ENCODE peak calls at places on chromosomes 5 and 9, in four cellular contexts. One of them, this sample, is unnamed.

GRCh38 chr5:80466669-80467485 is 21.0 kb upstream of the FAM151B start:
- DNase-seq in K562: no peak
- DNase-seq in HepG2: peak; percentile 67
- DNase-seq in HCT116: no peak
- DNase-seq in this sample: no peak

GRCh38 chr9:114171500-114171899 is 16.2 kb downstream of the COL27A1 start:
- DNase-seq in HCT116: no peak
- DNase-seq in HepG2: no peak
- DNase-seq in K562: no peak
- DNase-seq in this sample: no peak

GRCh38 chr5:118923295-118924005 is 64.9 kb downstream of the DTWD2 start:
- DNase-seq in HCT116: no peak
- DNase-seq in K562: no peak
- DNase-seq in HepG2: no peak
- DNase-seq in this sample: no peak

GRCh38 chr5:134007581-134008256 is 2.9 kb upstream of the VDAC1 start:
- DNase-seq in HCT116: no peak
- DNase-seq in HepG2: no peak
- DNase-seq in K562: peak; percentile 79
- DNase-seq in this sample: no peak

GRCh38 chr9:93680445-93681315 is 104.3 kb downstream of the PHF2 start:
- DNase-seq in HCT116: no peak
- DNase-seq in K562: no peak
- DNase-seq in HepG2: no peak
- DNase-seq in this sample: no peak

GRCh38 chr9:104269996-104270963 is 176.2 kb downstream of the SMC2 start:
- DNase-seq in K562: no peak
- DNase-seq in HepG2: peak; percentile 33
- DNase-seq in HCT116: no peak
- DNase-seq in this sample: no peak

GRCh38 chr5:110956280-110956912 is 115.1 kb upstream of the TSLP start:
- DNase-seq in HepG2: no peak
- DNase-seq in K562: no peak
- DNase-seq in HCT116: no peak
- DNase-seq in this sample: no peak

GRCh38 chr9:121298689-121299112 is 30.7 kb downstream of the GSN start:
- DNase-seq in HCT116: no peak
- DNase-seq in HepG2: peak; percentile 62
- DNase-seq in K562: no peak
- DNase-seq in this sample: no peak

GRCh38 chr9:126373241-126373640 is 46.6 kb downstream of the MVB12B start:
- DNase-seq in K562: no peak
- DNase-seq in HCT116: no peak
- DNase-seq in HepG2: peak; percentile 52
- DNase-seq in this sample: no peak

GRCh38 chr5:83528439-83528769 is 56.9 kb downstream of the VCAN start:
- DNase-seq in HepG2: no peak
- DNase-seq in HCT116: no peak
- DNase-seq in K562: no peak
- DNase-seq in this sample: no peak

GRCh38 chr5:40386293-40386692 is 293.4 kb upstream of the PTGER4 start:
- DNase-seq in K562: no peak
- DNase-seq in HCT116: no peak
- DNase-seq in HepG2: no peak
- DNase-seq in this sample: no peak

DNA sequence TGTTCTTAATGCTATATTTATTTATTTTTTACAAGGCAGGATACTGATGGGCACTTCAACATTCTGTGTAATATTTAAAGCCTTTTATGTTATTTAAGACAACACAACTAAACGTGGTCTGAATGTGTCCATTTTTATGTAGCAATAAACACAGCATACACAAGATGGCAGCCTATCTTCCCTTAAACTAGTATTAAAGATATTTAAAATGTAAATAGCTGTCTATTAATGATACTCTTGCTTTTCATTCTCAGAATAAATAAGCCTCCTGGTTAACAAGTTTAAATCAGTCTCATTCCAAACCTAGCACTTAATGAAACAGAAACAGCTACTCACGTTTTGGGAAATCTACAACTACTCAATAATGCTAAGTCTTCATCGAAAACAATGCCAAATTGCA is 315.7 kb downstream of the MCTP1 start:
- DNase-seq in HepG2: no peak
- DNase-seq in HCT116: peak; percentile 28
- DNase-seq in K562: no peak
- DNase-seq in this sample: peak; percentile 12
- TF ChIP-seq CTCF in HepG2: peak; percentile 24
- TF ChIP-seq CTCF in HCT116: peak; percentile 28
- TF ChIP-seq CTCF in K562: peak; percentile 25
- TF ChIP-seq CTCF in this sample: peak; percentile 11

DNA sequence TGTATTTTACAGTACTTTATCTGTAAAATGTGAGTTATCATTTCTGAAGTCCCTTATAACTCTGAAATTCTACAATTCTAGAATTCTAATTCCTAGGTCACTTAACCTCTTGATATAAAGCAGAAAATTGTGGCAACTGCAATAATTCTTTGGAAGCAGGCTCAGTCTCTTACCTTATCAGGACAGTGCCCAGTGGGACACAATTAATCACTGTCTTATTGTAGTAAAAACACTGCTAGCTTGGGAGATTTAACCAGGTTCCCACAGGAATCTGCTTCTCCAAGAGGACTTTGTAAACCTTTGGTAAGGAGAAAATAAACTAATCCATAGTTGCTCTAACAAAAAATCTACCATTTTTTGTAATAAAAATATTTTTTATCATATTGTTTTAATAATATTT is 18.3 kb upstream of the SPATA9 start:
- DNase-seq in HepG2: no peak
- DNase-seq in HCT116: no peak
- DNase-seq in K562: no peak
- DNase-seq in this sample: no peak
- TF ChIP-seq TCF7L2 in HepG2: no peak
- TF ChIP-seq TCF7L2 in HCT116: no peak
- TF ChIP-seq TCF7L2 in K562: no peak
- TF ChIP-seq TCF7L2 in this sample: no peak

DNA sequence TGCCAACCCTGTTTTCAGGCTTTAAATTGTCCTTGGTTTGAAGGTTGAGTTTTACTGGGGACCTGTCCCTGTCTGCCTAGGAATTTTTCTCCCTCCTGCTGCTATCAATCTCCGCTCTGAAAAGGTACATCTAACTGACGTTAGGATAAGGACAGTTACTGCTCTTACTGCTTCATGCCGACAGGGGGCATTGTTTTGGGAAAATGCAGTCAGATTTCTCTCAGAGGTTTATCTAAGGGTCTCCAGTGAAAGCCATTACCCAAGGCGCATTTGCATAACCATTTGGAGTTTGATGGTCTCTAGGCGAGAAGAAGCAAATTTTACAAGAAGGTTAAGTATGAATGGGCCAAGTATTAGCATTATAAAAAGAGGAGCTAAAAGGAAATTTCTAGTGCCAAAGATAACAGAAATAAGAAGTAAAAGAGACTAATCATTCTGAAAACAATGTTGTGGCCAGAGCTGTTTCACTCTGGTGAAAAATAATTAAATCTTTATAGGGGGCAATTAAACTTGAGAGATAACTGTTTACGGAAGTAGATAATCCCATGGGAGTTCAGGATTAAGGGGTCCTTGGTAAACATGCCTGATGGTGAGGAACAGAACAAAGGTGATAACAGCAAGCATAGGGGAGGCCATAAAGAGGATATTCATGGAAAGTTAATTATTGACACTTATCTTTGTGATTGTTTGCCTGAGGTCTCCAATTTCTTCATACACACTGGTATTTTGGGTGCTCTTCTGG is 605.0 kb downstream of the MTRR start:
- DNase-seq in HepG2: no peak
- DNase-seq in HCT116: no peak
- DNase-seq in K562: no peak
- DNase-seq in this sample: no peak
- TF ChIP-seq CTCF in HepG2: no peak
- TF ChIP-seq CTCF in HCT116: no peak
- TF ChIP-seq CTCF in K562: peak; percentile 29
- TF ChIP-seq CTCF in this sample: peak; percentile 25

DNA sequence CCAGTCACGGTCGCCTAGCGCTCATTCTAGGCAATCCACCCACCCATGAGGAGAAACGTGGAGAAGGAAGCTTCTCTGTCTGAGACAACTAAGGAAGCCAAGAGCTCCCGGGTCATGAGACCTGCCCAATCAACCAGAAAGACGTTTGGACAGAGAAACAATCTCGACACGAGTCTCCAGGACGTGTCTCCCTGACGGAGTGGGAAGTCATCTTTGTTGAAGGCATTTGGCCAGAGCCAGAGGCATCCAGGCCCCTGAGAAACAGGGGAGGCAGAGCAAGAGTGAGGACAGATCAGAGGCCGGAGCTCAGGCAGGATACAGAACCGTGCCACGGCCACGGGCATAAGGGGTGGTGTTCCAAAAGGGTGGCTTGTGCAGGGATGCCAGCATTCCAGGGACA is 479.0 kb downstream of the SPATA31A7 start:
- DNase-seq in HCT116: no peak
- DNase-seq in K562: no peak
- DNase-seq in HepG2: no peak
- DNase-seq in this sample: no peak
- TF ChIP-seq TCF7L2 in HCT116: no peak
- TF ChIP-seq TCF7L2 in K562: no peak
- TF ChIP-seq TCF7L2 in HepG2: no peak
- TF ChIP-seq TCF7L2 in this sample: no peak

GRCh38 chr9:36005891-36006290 is 30.8 kb upstream of the RECK start:
- DNase-seq in HCT116: no peak
- DNase-seq in K562: no peak
- DNase-seq in HepG2: no peak
- DNase-seq in this sample: no peak

GRCh38 chr9:36006541-36006940 is 30.2 kb upstream of the RECK start:
- DNase-seq in HCT116: no peak
- DNase-seq in K562: peak; percentile 41
- DNase-seq in HepG2: peak; percentile 7
- DNase-seq in this sample: no peak

GRCh38 chr9:36007309-36007708 is 29.4 kb upstream of the RECK start:
- DNase-seq in HCT116: no peak
- DNase-seq in HepG2: no peak
- DNase-seq in K562: no peak
- DNase-seq in this sample: no peak

GRCh38 chr9:36008774-36009300 is 27.9 kb upstream of the RECK start:
- DNase-seq in HCT116: peak; percentile 76
- DNase-seq in HepG2: peak; percentile 74
- DNase-seq in K562: peak; percentile 83
- DNase-seq in this sample: peak; percentile 64

DNA sequence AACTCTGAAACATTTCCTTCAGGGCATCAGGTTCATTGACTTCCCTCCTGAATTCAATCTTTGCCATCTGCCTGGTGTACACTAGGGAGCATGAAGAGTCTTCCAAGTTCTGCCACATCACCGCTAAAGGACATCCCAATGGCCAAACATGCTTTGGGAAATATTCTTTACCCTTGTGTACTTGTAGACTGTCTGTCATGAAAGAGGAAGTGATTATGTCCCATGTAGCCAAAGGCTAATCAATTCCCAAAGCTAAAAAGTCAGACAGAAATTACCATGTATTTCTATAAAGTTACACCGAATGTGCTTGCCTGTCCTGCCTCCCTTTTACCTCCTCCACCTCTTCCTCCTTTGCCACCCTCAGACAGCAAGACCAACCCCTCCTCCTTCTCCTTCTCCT is 28.9 kb upstream of the RECK start:
- DNase-seq in HepG2: no peak
- DNase-seq in K562: no peak
- DNase-seq in HCT116: no peak
- DNase-seq in this sample: no peak
- TF ChIP-seq CTCF in HepG2: no peak
- TF ChIP-seq CTCF in K562: no peak
- TF ChIP-seq CTCF in HCT116: no peak
- TF ChIP-seq CTCF in this sample: no peak

DNA sequence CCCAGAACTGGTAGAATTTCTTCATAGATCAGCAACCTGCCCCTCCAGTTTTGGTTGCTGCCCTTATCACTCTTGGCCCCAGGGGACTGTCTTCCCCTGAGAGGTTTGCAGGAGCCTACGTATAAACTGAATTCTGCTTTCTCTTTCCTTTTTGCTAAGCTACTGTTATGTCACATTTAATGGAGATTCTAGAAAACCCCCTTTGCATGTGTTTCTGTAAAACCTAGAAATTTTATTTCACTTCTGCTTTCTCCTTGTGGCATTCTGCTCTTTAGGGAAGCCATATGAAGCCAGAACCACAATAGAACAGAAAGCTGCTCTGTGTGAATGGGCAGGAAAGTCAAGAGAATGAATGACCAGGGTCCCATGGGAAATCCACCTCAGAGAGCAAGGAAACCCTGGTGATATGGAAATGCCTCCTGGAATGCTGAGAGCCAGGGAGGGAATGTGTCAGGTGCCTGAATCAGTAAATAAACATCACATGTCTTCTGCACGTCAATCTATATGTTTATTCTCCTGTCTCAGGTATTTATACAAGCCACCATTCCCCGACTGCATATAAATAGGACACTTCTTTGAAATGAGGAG is 3.4 kb downstream of the IFNA2 start:
- DNase-seq in K562: no peak
- DNase-seq in HCT116: no peak
- DNase-seq in HepG2: peak; percentile 36
- DNase-seq in this sample: no peak
- TF ChIP-seq TCF7L2 in K562: no peak
- TF ChIP-seq TCF7L2 in HCT116: no peak
- TF ChIP-seq TCF7L2 in HepG2: no peak
- TF ChIP-seq TCF7L2 in this sample: no peak